ENCODE peak calls at places on chromosomes 16 and 17, in four cellular contexts. One of them, this sample, is unnamed.

GRCh38 chr16:19175492-19176262 is 7.6 kb downstream of the SYT17 start:
- DNase-seq in stimulated activated CD8-positive, alpha-beta memory T cell treated with anti-CD3 and anti-CD28 coated beads, Interleukin-7, amount 100 ng/mL, for 4 hours: no peak
- DNase-seq in stimulated activated naive CD8-positive, alpha-beta T cell treated with anti-CD3 and anti-CD28 coated beads, Interleukin-15, amount 100 ng/mL, for 72 hours: no peak
- DNase-seq in aorta: no peak
- DNase-seq in this sample: no peak

GRCh38 chr17:64230551-64231408 is 32.3 kb downstream of the TEX2 start:
- DNase-seq in aorta: no peak
- DNase-seq in stimulated activated naive CD8-positive, alpha-beta T cell treated with anti-CD3 and anti-CD28 coated beads, Interleukin-15, amount 100 ng/mL, for 72 hours: no peak
- DNase-seq in stimulated activated CD8-positive, alpha-beta memory T cell treated with anti-CD3 and anti-CD28 coated beads, Interleukin-7, amount 100 ng/mL, for 4 hours: no peak
- DNase-seq in this sample: no peak

GRCh38 chr17:10304758-10305300 is 68.0 kb downstream of the MYH13 start:
- DNase-seq in aorta: no peak
- DNase-seq in stimulated activated CD8-positive, alpha-beta memory T cell treated with anti-CD3 and anti-CD28 coated beads, Interleukin-7, amount 100 ng/mL, for 4 hours: no peak
- DNase-seq in stimulated activated naive CD8-positive, alpha-beta T cell treated with anti-CD3 and anti-CD28 coated beads, Interleukin-15, amount 100 ng/mL, for 72 hours: no peak
- DNase-seq in this sample: no peak

GRCh38 chr17:11779906-11780305 is 181.6 kb downstream of the DNAH9 start:
- DNase-seq in aorta: no peak
- DNase-seq in stimulated activated naive CD8-positive, alpha-beta T cell treated with anti-CD3 and anti-CD28 coated beads, Interleukin-15, amount 100 ng/mL, for 72 hours: no peak
- DNase-seq in stimulated activated CD8-positive, alpha-beta memory T cell treated with anti-CD3 and anti-CD28 coated beads, Interleukin-7, amount 100 ng/mL, for 4 hours: no peak
- DNase-seq in this sample: no peak

GRCh38 chr17:69609495-69610315 is 195.2 kb downstream of the MAP2K6 start:
- DNase-seq in stimulated activated naive CD8-positive, alpha-beta T cell treated with anti-CD3 and anti-CD28 coated beads, Interleukin-15, amount 100 ng/mL, for 72 hours: no peak
- DNase-seq in stimulated activated CD8-positive, alpha-beta memory T cell treated with anti-CD3 and anti-CD28 coated beads, Interleukin-7, amount 100 ng/mL, for 4 hours: no peak
- DNase-seq in aorta: no peak
- DNase-seq in this sample: peak; percentile 60

GRCh38 chr17:28406478-28406824 is 439 bp upstream of the SLC46A1 start:
- DNase-seq in aorta: no peak
- DNase-seq in stimulated activated CD8-positive, alpha-beta memory T cell treated with anti-CD3 and anti-CD28 coated beads, Interleukin-7, amount 100 ng/mL, for 4 hours: no peak
- DNase-seq in stimulated activated naive CD8-positive, alpha-beta T cell treated with anti-CD3 and anti-CD28 coated beads, Interleukin-15, amount 100 ng/mL, for 72 hours: peak; percentile 5
- DNase-seq in this sample: no peak

GRCh38 chr16:9680968-9681367 is 501.3 kb downstream of the GRIN2A start:
- DNase-seq in aorta: no peak
- DNase-seq in stimulated activated CD8-positive, alpha-beta memory T cell treated with anti-CD3 and anti-CD28 coated beads, Interleukin-7, amount 100 ng/mL, for 4 hours: no peak
- DNase-seq in stimulated activated naive CD8-positive, alpha-beta T cell treated with anti-CD3 and anti-CD28 coated beads, Interleukin-15, amount 100 ng/mL, for 72 hours: no peak
- DNase-seq in this sample: no peak

GRCh38 chr17:10754109-10754508 is 24.3 kb upstream of the TMEM220 start:
- DNase-seq in aorta: no peak
- DNase-seq in stimulated activated CD8-positive, alpha-beta memory T cell treated with anti-CD3 and anti-CD28 coated beads, Interleukin-7, amount 100 ng/mL, for 4 hours: no peak
- DNase-seq in stimulated activated naive CD8-positive, alpha-beta T cell treated with anti-CD3 and anti-CD28 coated beads, Interleukin-15, amount 100 ng/mL, for 72 hours: no peak
- DNase-seq in this sample: peak; percentile 36

GRCh38 chr16:14378131-14378551 is 251.9 kb downstream of the PARN start:
- DNase-seq in stimulated activated CD8-positive, alpha-beta memory T cell treated with anti-CD3 and anti-CD28 coated beads, Interleukin-7, amount 100 ng/mL, for 4 hours: no peak
- DNase-seq in aorta: no peak
- DNase-seq in stimulated activated naive CD8-positive, alpha-beta T cell treated with anti-CD3 and anti-CD28 coated beads, Interleukin-15, amount 100 ng/mL, for 72 hours: no peak
- DNase-seq in this sample: no peak

GRCh38 chr16:48629016-48629415 is 19.0 kb upstream of the N4BP1 start:
- DNase-seq in stimulated activated naive CD8-positive, alpha-beta T cell treated with anti-CD3 and anti-CD28 coated beads, Interleukin-15, amount 100 ng/mL, for 72 hours: no peak
- DNase-seq in stimulated activated CD8-positive, alpha-beta memory T cell treated with anti-CD3 and anti-CD28 coated beads, Interleukin-7, amount 100 ng/mL, for 4 hours: no peak
- DNase-seq in aorta: no peak
- DNase-seq in this sample: no peak

GRCh38 chr17:1039511-1040215 is 42.7 kb downstream of the TIMM22 start:
- DNase-seq in stimulated activated naive CD8-positive, alpha-beta T cell treated with anti-CD3 and anti-CD28 coated beads, Interleukin-15, amount 100 ng/mL, for 72 hours: no peak
- DNase-seq in aorta: peak; percentile 86
- DNase-seq in stimulated activated CD8-positive, alpha-beta memory T cell treated with anti-CD3 and anti-CD28 coated beads, Interleukin-7, amount 100 ng/mL, for 4 hours: no peak
- DNase-seq in this sample: no peak

GRCh38 chr17:66290097-66290722 is 12.2 kb upstream of the PRKCA start:
- DNase-seq in aorta: no peak
- DNase-seq in stimulated activated CD8-positive, alpha-beta memory T cell treated with anti-CD3 and anti-CD28 coated beads, Interleukin-7, amount 100 ng/mL, for 4 hours: no peak
- DNase-seq in stimulated activated naive CD8-positive, alpha-beta T cell treated with anti-CD3 and anti-CD28 coated beads, Interleukin-15, amount 100 ng/mL, for 72 hours: no peak
- DNase-seq in this sample: no peak

GRCh38 chr17:1880851-1881630 is 51.2 kb downstream of the RPA1 start:
- DNase-seq in stimulated activated CD8-positive, alpha-beta memory T cell treated with anti-CD3 and anti-CD28 coated beads, Interleukin-7, amount 100 ng/mL, for 4 hours: no peak
- DNase-seq in aorta: no peak
- DNase-seq in stimulated activated naive CD8-positive, alpha-beta T cell treated with anti-CD3 and anti-CD28 coated beads, Interleukin-15, amount 100 ng/mL, for 72 hours: no peak
- DNase-seq in this sample: no peak

GRCh38 chr16:52435573-52435972 is 111.4 kb downstream of the TOX3 start:
- DNase-seq in stimulated activated CD8-positive, alpha-beta memory T cell treated with anti-CD3 and anti-CD28 coated beads, Interleukin-7, amount 100 ng/mL, for 4 hours: no peak
- DNase-seq in stimulated activated naive CD8-positive, alpha-beta T cell treated with anti-CD3 and anti-CD28 coated beads, Interleukin-15, amount 100 ng/mL, for 72 hours: no peak
- DNase-seq in aorta: no peak
- DNase-seq in this sample: peak; percentile 52

GRCh38 chr17:31061678-31062077 is 33.1 kb upstream of the NF1 start:
- DNase-seq in stimulated activated naive CD8-positive, alpha-beta T cell treated with anti-CD3 and anti-CD28 coated beads, Interleukin-15, amount 100 ng/mL, for 72 hours: peak; percentile 15
- DNase-seq in aorta: no peak
- DNase-seq in stimulated activated CD8-positive, alpha-beta memory T cell treated with anti-CD3 and anti-CD28 coated beads, Interleukin-7, amount 100 ng/mL, for 4 hours: no peak
- DNase-seq in this sample: peak; percentile 50

GRCh38 chr16:67873435-67874146 is 739 bp downstream of the EDC4 start:
- DNase-seq in aorta: no peak
- DNase-seq in stimulated activated naive CD8-positive, alpha-beta T cell treated with anti-CD3 and anti-CD28 coated beads, Interleukin-15, amount 100 ng/mL, for 72 hours: no peak
- DNase-seq in stimulated activated CD8-positive, alpha-beta memory T cell treated with anti-CD3 and anti-CD28 coated beads, Interleukin-7, amount 100 ng/mL, for 4 hours: no peak
- DNase-seq in this sample: no peak

GRCh38 chr17:60421273-60422161 is 772 bp upstream of the CHCT1 start:
- DNase-seq in aorta: peak; percentile 91
- DNase-seq in stimulated activated naive CD8-positive, alpha-beta T cell treated with anti-CD3 and anti-CD28 coated beads, Interleukin-15, amount 100 ng/mL, for 72 hours: peak; percentile 80
- DNase-seq in stimulated activated CD8-positive, alpha-beta memory T cell treated with anti-CD3 and anti-CD28 coated beads, Interleukin-7, amount 100 ng/mL, for 4 hours: peak; percentile 69
- DNase-seq in this sample: peak; percentile 93

GRCh38 chr17:15335446-15335845 is 6.0 kb downstream of the TEKT3 start:
- DNase-seq in stimulated activated naive CD8-positive, alpha-beta T cell treated with anti-CD3 and anti-CD28 coated beads, Interleukin-15, amount 100 ng/mL, for 72 hours: no peak
- DNase-seq in aorta: no peak
- DNase-seq in stimulated activated CD8-positive, alpha-beta memory T cell treated with anti-CD3 and anti-CD28 coated beads, Interleukin-7, amount 100 ng/mL, for 4 hours: no peak
- DNase-seq in this sample: no peak

GRCh38 chr17:81451823-81452222 is 56.6 kb downstream of the BAHCC1 start:
- DNase-seq in stimulated activated naive CD8-positive, alpha-beta T cell treated with anti-CD3 and anti-CD28 coated beads, Interleukin-15, amount 100 ng/mL, for 72 hours: no peak
- DNase-seq in stimulated activated CD8-positive, alpha-beta memory T cell treated with anti-CD3 and anti-CD28 coated beads, Interleukin-7, amount 100 ng/mL, for 4 hours: no peak
- DNase-seq in aorta: no peak
- DNase-seq in this sample: no peak

GRCh38 chr16:2450535-2450934 is 9.4 kb upstream of the TEDC2 start:
- DNase-seq in stimulated activated CD8-positive, alpha-beta memory T cell treated with anti-CD3 and anti-CD28 coated beads, Interleukin-7, amount 100 ng/mL, for 4 hours: no peak
- DNase-seq in stimulated activated naive CD8-positive, alpha-beta T cell treated with anti-CD3 and anti-CD28 coated beads, Interleukin-15, amount 100 ng/mL, for 72 hours: no peak
- DNase-seq in aorta: no peak
- DNase-seq in this sample: no peak

GRCh38 chr16:67993207-67994036 is 5.9 kb downstream of the DPEP2 start:
- DNase-seq in stimulated activated CD8-positive, alpha-beta memory T cell treated with anti-CD3 and anti-CD28 coated beads, Interleukin-7, amount 100 ng/mL, for 4 hours: peak; percentile 75
- DNase-seq in stimulated activated naive CD8-positive, alpha-beta T cell treated with anti-CD3 and anti-CD28 coated beads, Interleukin-15, amount 100 ng/mL, for 72 hours: peak; percentile 88
- DNase-seq in aorta: peak; percentile 93
- DNase-seq in this sample: peak; percentile 95

GRCh38 chr17:45160505-45161287 is 979 bp upstream of the HEXIM2 start:
- DNase-seq in stimulated activated CD8-positive, alpha-beta memory T cell treated with anti-CD3 and anti-CD28 coated beads, Interleukin-7, amount 100 ng/mL, for 4 hours: peak; percentile 56
- DNase-seq in aorta: peak; percentile 89
- DNase-seq in stimulated activated naive CD8-positive, alpha-beta T cell treated with anti-CD3 and anti-CD28 coated beads, Interleukin-15, amount 100 ng/mL, for 72 hours: no peak
- DNase-seq in this sample: peak; percentile 88

GRCh38 chr17:72666519-72666874 is 426.0 kb downstream of the SLC39A11 start:
- DNase-seq in aorta: no peak
- DNase-seq in stimulated activated CD8-positive, alpha-beta memory T cell treated with anti-CD3 and anti-CD28 coated beads, Interleukin-7, amount 100 ng/mL, for 4 hours: no peak
- DNase-seq in stimulated activated naive CD8-positive, alpha-beta T cell treated with anti-CD3 and anti-CD28 coated beads, Interleukin-15, amount 100 ng/mL, for 72 hours: no peak
- DNase-seq in this sample: no peak

GRCh38 chr17:17139972-17140589 is 66.1 kb downstream of the PLD6 start:
- DNase-seq in stimulated activated CD8-positive, alpha-beta memory T cell treated with anti-CD3 and anti-CD28 coated beads, Interleukin-7, amount 100 ng/mL, for 4 hours: no peak
- DNase-seq in stimulated activated naive CD8-positive, alpha-beta T cell treated with anti-CD3 and anti-CD28 coated beads, Interleukin-15, amount 100 ng/mL, for 72 hours: no peak
- DNase-seq in aorta: no peak
- DNase-seq in this sample: no peak

GRCh38 chr16:3998793-3999478 is 117.3 kb downstream of the ADCY9 start:
- DNase-seq in stimulated activated CD8-positive, alpha-beta memory T cell treated with anti-CD3 and anti-CD28 coated beads, Interleukin-7, amount 100 ng/mL, for 4 hours: no peak
- DNase-seq in aorta: no peak
- DNase-seq in stimulated activated naive CD8-positive, alpha-beta T cell treated with anti-CD3 and anti-CD28 coated beads, Interleukin-15, amount 100 ng/mL, for 72 hours: no peak
- DNase-seq in this sample: peak; percentile 70

GRCh38 chr16:4092547-4093265 is 23.5 kb downstream of the ADCY9 start:
- DNase-seq in stimulated activated CD8-positive, alpha-beta memory T cell treated with anti-CD3 and anti-CD28 coated beads, Interleukin-7, amount 100 ng/mL, for 4 hours: no peak
- DNase-seq in stimulated activated naive CD8-positive, alpha-beta T cell treated with anti-CD3 and anti-CD28 coated beads, Interleukin-15, amount 100 ng/mL, for 72 hours: no peak
- DNase-seq in aorta: no peak
- DNase-seq in this sample: no peak

GRCh38 chr16:51321251-51321650 is 170.2 kb upstream of the SALL1 start:
- DNase-seq in stimulated activated naive CD8-positive, alpha-beta T cell treated with anti-CD3 and anti-CD28 coated beads, Interleukin-15, amount 100 ng/mL, for 72 hours: no peak
- DNase-seq in stimulated activated CD8-positive, alpha-beta memory T cell treated with anti-CD3 and anti-CD28 coated beads, Interleukin-7, amount 100 ng/mL, for 4 hours: no peak
- DNase-seq in aorta: no peak
- DNase-seq in this sample: no peak

GRCh38 chr17:71188811-71189492 is 931.9 kb upstream of the SOX9 start:
- DNase-seq in aorta: no peak
- DNase-seq in stimulated activated naive CD8-positive, alpha-beta T cell treated with anti-CD3 and anti-CD28 coated beads, Interleukin-15, amount 100 ng/mL, for 72 hours: no peak
- DNase-seq in stimulated activated CD8-positive, alpha-beta memory T cell treated with anti-CD3 and anti-CD28 coated beads, Interleukin-7, amount 100 ng/mL, for 4 hours: no peak
- DNase-seq in this sample: no peak

GRCh38 chr16:69761983-69762842 is at the start of gene WWP2:
- DNase-seq in aorta: peak; percentile 92
- DNase-seq in stimulated activated naive CD8-positive, alpha-beta T cell treated with anti-CD3 and anti-CD28 coated beads, Interleukin-15, amount 100 ng/mL, for 72 hours: peak; percentile 71
- DNase-seq in stimulated activated CD8-positive, alpha-beta memory T cell treated with anti-CD3 and anti-CD28 coated beads, Interleukin-7, amount 100 ng/mL, for 4 hours: peak; percentile 79
- DNase-seq in this sample: peak; percentile 92

GRCh38 chr16:23640669-23640958 is 496 bp downstream of the PALB2 start:
- DNase-seq in aorta: no peak
- DNase-seq in stimulated activated naive CD8-positive, alpha-beta T cell treated with anti-CD3 and anti-CD28 coated beads, Interleukin-15, amount 100 ng/mL, for 72 hours: no peak
- DNase-seq in stimulated activated CD8-positive, alpha-beta memory T cell treated with anti-CD3 and anti-CD28 coated beads, Interleukin-7, amount 100 ng/mL, for 4 hours: peak; percentile 14
- DNase-seq in this sample: peak; percentile 27

GRCh38 chr17:17896746-17897145 is 60.0 kb upstream of the SREBF1 start:
- DNase-seq in stimulated activated CD8-positive, alpha-beta memory T cell treated with anti-CD3 and anti-CD28 coated beads, Interleukin-7, amount 100 ng/mL, for 4 hours: no peak
- DNase-seq in stimulated activated naive CD8-positive, alpha-beta T cell treated with anti-CD3 and anti-CD28 coated beads, Interleukin-15, amount 100 ng/mL, for 72 hours: no peak
- DNase-seq in aorta: peak; percentile 15
- DNase-seq in this sample: no peak

GRCh38 chr16:1688807-1689560 is 10.9 kb downstream of the JPT2 start:
- DNase-seq in stimulated activated CD8-positive, alpha-beta memory T cell treated with anti-CD3 and anti-CD28 coated beads, Interleukin-7, amount 100 ng/mL, for 4 hours: no peak
- DNase-seq in stimulated activated naive CD8-positive, alpha-beta T cell treated with anti-CD3 and anti-CD28 coated beads, Interleukin-15, amount 100 ng/mL, for 72 hours: no peak
- DNase-seq in aorta: no peak
- DNase-seq in this sample: no peak

This sample was measured in D341Med.